ENCODE peak calls at places on chromosomes 13 and 19, in four cellular contexts. One of them, this sample, is unnamed.

GRCh38 chr13:29582171-29582570 is 13.3 kb downstream of the SLC7A1 start:
- DNase-seq in tibial nerve: no peak
- DNase-seq in IMR-90: no peak
- DNase-seq in sigmoid colon: no peak
- DNase-seq in this sample: no peak

GRCh38 chr19:35612559-35613321 is at the start of gene HAUS5:
- DNase-seq in sigmoid colon: peak
- DNase-seq in tibial nerve: peak
- DNase-seq in IMR-90: peak
- DNase-seq in this sample: peak

GRCh38 chr19:46980756-46981155 is 38.9 kb upstream of the NPAS1 start:
- DNase-seq in sigmoid colon: no peak
- DNase-seq in IMR-90: no peak
- DNase-seq in tibial nerve: no peak
- DNase-seq in this sample: no peak

GRCh38 chr13:102003848-102004570 is 397.8 kb downstream of the FGF14 start:
- DNase-seq in sigmoid colon: no peak
- DNase-seq in IMR-90: no peak
- DNase-seq in tibial nerve: no peak
- DNase-seq in this sample: no peak

GRCh38 chr13:71866173-71867091 is 572 bp downstream of the DACH1 start:
- DNase-seq in tibial nerve: no peak
- DNase-seq in IMR-90: no peak
- DNase-seq in sigmoid colon: no peak
- DNase-seq in this sample: peak

GRCh38 chr13:76225815-76226489 is 589.8 kb downstream of the LMO7 start:
- DNase-seq in IMR-90: peak
- DNase-seq in tibial nerve: no peak
- DNase-seq in sigmoid colon: peak
- DNase-seq in this sample: no peak

GRCh38 chr19:3034845-3035541 is 5.9 kb upstream of the TLE2 start:
- DNase-seq in sigmoid colon: peak
- DNase-seq in IMR-90: peak
- DNase-seq in tibial nerve: no peak
- DNase-seq in this sample: no peak

GRCh38 chr19:46416077-46416709 is 2.8 kb upstream of the CCDC8 start:
- DNase-seq in IMR-90: peak
- DNase-seq in tibial nerve: peak
- DNase-seq in sigmoid colon: peak
- DNase-seq in this sample: no peak

GRCh38 chr19:39320948-39321831 is 527 bp upstream of the LRFN1 start:
- DNase-seq in IMR-90: no peak
- DNase-seq in tibial nerve: no peak
- DNase-seq in sigmoid colon: no peak
- DNase-seq in this sample: no peak

GRCh38 chr19:45848922-45849321 is 14.0 kb downstream of the SYMPK start:
- DNase-seq in tibial nerve: no peak
- DNase-seq in sigmoid colon: no peak
- DNase-seq in IMR-90: no peak
- DNase-seq in this sample: no peak

GRCh38 chr13:49053215-49053614 is 77.5 kb downstream of the FNDC3A start:
- DNase-seq in sigmoid colon: no peak
- DNase-seq in IMR-90: no peak
- DNase-seq in tibial nerve: no peak
- DNase-seq in this sample: no peak

GRCh38 chr19:35738887-35739229 is 3.4 kb downstream of the IGFLR1 start:
- DNase-seq in sigmoid colon: no peak
- DNase-seq in tibial nerve: no peak
- DNase-seq in IMR-90: no peak
- DNase-seq in this sample: no peak

GRCh38 chr13:33119022-33119735 is 103.0 kb downstream of the KL start:
- DNase-seq in IMR-90: no peak
- DNase-seq in tibial nerve: no peak
- DNase-seq in sigmoid colon: no peak
- DNase-seq in this sample: no peak

GRCh38 chr13:29664591-29664990 is 69.1 kb upstream of the SLC7A1 start:
- DNase-seq in IMR-90: no peak
- DNase-seq in sigmoid colon: no peak
- DNase-seq in tibial nerve: no peak
- DNase-seq in this sample: no peak

GRCh38 chr13:40993987-40994386 is 25.1 kb downstream of the ELF1 start:
- DNase-seq in sigmoid colon: no peak
- DNase-seq in tibial nerve: no peak
- DNase-seq in IMR-90: no peak
- DNase-seq in this sample: no peak

GRCh38 chr13:50149143-50149703 is 134.0 kb downstream of the KCNRG start:
- DNase-seq in tibial nerve: no peak
- DNase-seq in sigmoid colon: no peak
- DNase-seq in IMR-90: no peak
- DNase-seq in this sample: no peak

GRCh38 chr19:35509861-35510625 is 3.4 kb downstream of the DMKN start:
- DNase-seq in tibial nerve: peak
- DNase-seq in sigmoid colon: peak
- DNase-seq in IMR-90: peak
- DNase-seq in this sample: peak

GRCh38 chr13:80276371-80277289 is 64.3 kb downstream of the SPRY2 start:
- DNase-seq in sigmoid colon: no peak
- DNase-seq in tibial nerve: no peak
- DNase-seq in IMR-90: peak
- DNase-seq in this sample: peak

GRCh38 chr19:48466571-48467325 is 2.4 kb upstream of the CYTH2 start:
- DNase-seq in sigmoid colon: no peak
- DNase-seq in IMR-90: peak
- DNase-seq in tibial nerve: no peak
- DNase-seq in this sample: no peak

GRCh38 chr13:24654741-24655140 is 25.5 kb upstream of the ATP12A start:
- DNase-seq in IMR-90: peak
- DNase-seq in tibial nerve: no peak
- DNase-seq in sigmoid colon: no peak
- DNase-seq in this sample: peak

GRCh38 chr13:35744566-35745203 is 268.2 kb upstream of the MAB21L1 start:
- DNase-seq in sigmoid colon: no peak
- DNase-seq in tibial nerve: no peak
- DNase-seq in IMR-90: peak
- DNase-seq in this sample: no peak

GRCh38 chr13:80979035-80979641 is 638.2 kb upstream of the SPRY2 start:
- DNase-seq in sigmoid colon: no peak
- DNase-seq in tibial nerve: no peak
- DNase-seq in IMR-90: peak
- DNase-seq in this sample: no peak

GRCh38 chr13:102626928-102627327 is 30.1 kb downstream of the TPP2 start:
- DNase-seq in tibial nerve: no peak
- DNase-seq in IMR-90: no peak
- DNase-seq in sigmoid colon: no peak
- DNase-seq in this sample: no peak

GRCh38 chr13:51905787-51906186 is 44.0 kb downstream of the CCDC70 start:
- DNase-seq in tibial nerve: no peak
- DNase-seq in IMR-90: no peak
- DNase-seq in sigmoid colon: no peak
- DNase-seq in this sample: peak

GRCh38 chr19:17266589-17266974 is 661 bp upstream of the BABAM1 start:
- DNase-seq in tibial nerve: no peak
- DNase-seq in IMR-90: no peak
- DNase-seq in sigmoid colon: no peak
- DNase-seq in this sample: no peak

GRCh38 chr13:46382224-46382623 is 4.8 kb downstream of the RUBCNL start:
- DNase-seq in IMR-90: no peak
- DNase-seq in sigmoid colon: no peak
- DNase-seq in tibial nerve: no peak
- DNase-seq in this sample: no peak

GRCh38 chr13:43815204-43815603 is 28.4 kb upstream of the ENOX1 start:
- DNase-seq in sigmoid colon: no peak
- DNase-seq in tibial nerve: no peak
- DNase-seq in IMR-90: peak
- DNase-seq in this sample: no peak

DNA sequence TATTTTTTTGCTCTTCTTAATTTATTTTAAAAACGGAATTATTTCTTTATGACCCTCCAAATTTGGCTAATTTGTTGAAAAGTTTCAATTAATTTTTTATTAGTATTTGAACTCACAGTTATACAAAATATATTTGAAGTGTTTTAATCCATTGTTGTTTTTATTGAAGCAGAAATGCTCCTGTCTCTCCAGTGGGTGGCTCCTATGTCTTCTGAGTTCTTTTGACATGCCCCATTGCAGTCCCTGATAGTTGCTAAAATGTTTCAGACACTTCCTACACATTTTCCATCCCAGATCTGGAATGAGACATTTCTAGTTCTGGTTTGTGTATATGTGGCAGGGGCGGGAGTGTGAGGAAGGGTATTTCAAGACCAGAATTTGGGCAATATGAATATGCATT is 579.4 kb upstream of the PRR20A start:
- DNase-seq in IMR-90: no peak
- DNase-seq in tibial nerve: no peak
- DNase-seq in sigmoid colon: no peak
- DNase-seq in this sample: no peak
- TF ChIP-seq CTCF in IMR-90: no peak
- TF ChIP-seq CTCF in tibial nerve: no peak
- TF ChIP-seq CTCF in sigmoid colon: no peak
- TF ChIP-seq CTCF in this sample: no peak

GRCh38 chr13:45243072-45243471 is 42.2 kb upstream of the KCTD4 start:
- DNase-seq in sigmoid colon: no peak
- DNase-seq in IMR-90: no peak
- DNase-seq in tibial nerve: no peak
- DNase-seq in this sample: no peak
- H3K4me3 ChIP-seq in sigmoid colon: no peak
- H3K4me3 ChIP-seq in IMR-90: no peak
- H3K4me3 ChIP-seq in tibial nerve: no peak
- H3K4me3 ChIP-seq in this sample: no peak

DNA sequence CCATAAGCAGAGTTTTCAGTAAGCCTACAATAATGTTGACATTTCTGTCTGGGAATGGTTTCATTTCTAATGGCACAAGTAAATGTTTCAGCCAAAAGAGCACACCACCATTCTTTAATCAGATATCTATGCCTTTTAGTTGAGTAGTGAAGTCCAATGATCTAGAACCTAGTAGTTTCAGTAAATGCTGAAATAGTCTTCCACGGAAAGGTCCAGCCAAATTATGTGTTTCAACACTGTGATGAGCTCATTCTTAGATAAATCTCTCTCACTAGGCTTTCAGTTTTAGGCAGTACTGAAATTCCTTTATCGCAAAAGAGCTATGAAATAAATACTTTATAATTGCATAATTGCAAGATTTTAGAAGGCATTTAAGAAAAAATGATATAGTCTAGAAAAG is 816.8 kb upstream of the PCDH9 start:
- DNase-seq in tibial nerve: no peak
- DNase-seq in IMR-90: no peak
- DNase-seq in sigmoid colon: no peak
- DNase-seq in this sample: no peak
- TF ChIP-seq POLR2A in tibial nerve: no peak
- TF ChIP-seq POLR2A in IMR-90: no peak
- TF ChIP-seq POLR2A in sigmoid colon: no peak
- TF ChIP-seq POLR2A in this sample: no peak

DNA sequence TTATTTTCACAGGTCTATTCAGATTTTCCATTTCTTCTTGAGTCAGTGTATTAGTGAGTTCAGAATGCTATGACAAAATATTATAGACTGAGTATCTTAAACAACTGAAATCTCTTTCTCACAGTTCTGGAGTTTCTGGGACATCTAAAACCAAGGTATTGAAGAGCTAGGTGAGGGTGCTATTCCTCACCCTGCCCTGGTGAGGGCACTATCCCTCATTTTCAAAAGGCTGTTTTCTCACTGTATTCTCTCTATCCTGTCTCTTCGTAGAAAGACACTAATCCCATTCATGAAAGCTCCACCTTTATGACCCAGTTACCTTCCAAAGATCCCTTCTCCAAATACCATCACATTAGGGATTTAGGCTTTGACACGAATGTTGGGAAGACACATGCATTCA is 1617.1 kb downstream of the PCDH9 start:
- DNase-seq in sigmoid colon: no peak
- DNase-seq in tibial nerve: no peak
- DNase-seq in IMR-90: no peak
- DNase-seq in this sample: no peak
- TF ChIP-seq CTCF in sigmoid colon: no peak
- TF ChIP-seq CTCF in tibial nerve: no peak
- TF ChIP-seq CTCF in IMR-90: no peak
- TF ChIP-seq CTCF in this sample: no peak

GRCh38 chr13:38686635-38687245 is at the start of gene FREM2:
- DNase-seq in IMR-90: no peak
- DNase-seq in sigmoid colon: peak
- DNase-seq in tibial nerve: no peak
- DNase-seq in this sample: no peak
- H3K4me3 ChIP-seq in IMR-90: no peak
- H3K4me3 ChIP-seq in sigmoid colon: peak
- H3K4me3 ChIP-seq in tibial nerve: peak
- H3K4me3 ChIP-seq in this sample: no peak